ENCODE peak calls at places on chromosomes 4 and X, in seven cellular contexts. L is SK-N-SH, G is PC-3, W is HCT116, O is GM23248, V is OCI-LY7, U is GM23338. J is an unnamed sample.

GRCh38 chr4:155207534-155208257 is 740 bp upstream of the NPY2R start:
- DNase-seq in L (peak; percentile 47), G (peak; percentile 64), W (no peak), O (no peak), V (no peak), U (peak; percentile 76), J (peak; percentile 30)

GRCh38 chr4:73452953-73453700 is 17.1 kb downstream of the AFP start:
- DNase-seq in L (no peak), G (no peak), W (no peak), O (no peak), V (no peak), U (peak; percentile 68), J (peak; percentile 47)

GRCh38 chr4:18815081-18815778 is 793.7 kb upstream of the LCORL start:
- DNase-seq in L (no peak), G (no peak), W (no peak), O (no peak), V (no peak), U (peak; percentile 58), J (no peak)

GRCh38 chr4:110869114-110869513 is 246.2 kb upstream of the PITX2 start:
- DNase-seq in L (no peak), G (no peak), W (no peak), O (peak; percentile 91), V (no peak), U (no peak), J (no peak)

GRCh38 chr4:74266081-74266480 is 42.2 kb upstream of the EPGN start:
- DNase-seq in L (no peak), G (peak; percentile 68), W (no peak), O (peak; percentile 29), V (no peak), U (no peak), J (no peak)

GRCh38 chrX:65451663-65452062 is 82.9 kb downstream of the LAS1L start:
- DNase-seq in L (peak; percentile 9), G (peak; percentile 53), W (peak; percentile 6), O (peak; percentile 50), V (peak; percentile 64), U (peak; percentile 56), J (peak; percentile 48)

GRCh38 chrX:81229208-81229607 is 27.3 kb downstream of the SH3BGRL start:
- DNase-seq in L (no peak), G (no peak), W (no peak), O (no peak), V (no peak), U (no peak), J (no peak)

GRCh38 chrX:51614353-51614752 is 4.4 kb downstream of the CENPVL3 start:
- DNase-seq in L (peak; percentile 47), G (peak; percentile 61), W (peak; percentile 6), O (peak; percentile 76), V (peak; percentile 51), U (peak; percentile 70), J (peak; percentile 46)

GRCh38 chr4:20362148-20362547 is 110.4 kb downstream of the SLIT2 start:
- DNase-seq in L (no peak), G (no peak), W (no peak), O (no peak), V (no peak), U (peak; percentile 19), J (no peak)

GRCh38 chr4:100075056-100075455 is 115.2 kb downstream of the DDIT4L start:
- DNase-seq in L (no peak), G (peak; percentile 25), W (no peak), O (peak; percentile 24), V (no peak), U (no peak), J (no peak)

GRCh38 chr4:66465111-66465510 is 794.8 kb upstream of the EPHA5 start:
- DNase-seq in L (no peak), G (peak; percentile 50), W (no peak), O (no peak), V (no peak), U (no peak), J (no peak)

GRCh38 chrX:72663737-72664136 is 50.4 kb downstream of the PHKA1 start:
- DNase-seq in L (no peak), G (no peak), W (no peak), O (no peak), V (no peak), U (no peak), J (no peak)

GRCh38 chr4:6030679-6031078 is 12.4 kb upstream of the C4orf50 start:
- DNase-seq in L (no peak), G (no peak), W (no peak), O (no peak), V (no peak), U (no peak), J (no peak)

GRCh38 chr4:183721207-183722081 is 62.4 kb downstream of the TRAPPC11 start:
- DNase-seq in L (peak; percentile 74), G (no peak), W (no peak), O (peak; percentile 70), V (no peak), U (peak; percentile 67), J (peak; percentile 45)

GRCh38 chr4:18366762-18367358 is 345.3 kb upstream of the LCORL start:
- DNase-seq in L (peak; percentile 5), G (peak; percentile 48), W (no peak), O (peak; percentile 56), V (peak; percentile 39), U (peak; percentile 43), J (peak; percentile 63)

GRCh38 chr4:158255727-158256324 is 45.5 kb downstream of the TMEM144 start:
- DNase-seq in L (peak; percentile 34), G (peak; percentile 64), W (peak; percentile 36), O (peak; percentile 77), V (peak; percentile 30), U (peak; percentile 64), J (peak; percentile 64)

GRCh38 chr4:125313497-125313896 is 1.3 kb upstream of the FAT4 start:
- DNase-seq in L (peak; percentile 59), G (peak; percentile 88), W (peak; percentile 85), O (peak; percentile 91), V (peak; percentile 57), U (peak; percentile 94), J (peak; percentile 92)

GRCh38 chr4:189081831-189082230 is 858.8 kb upstream of the FRG1 start:
- DNase-seq in L (no peak), G (peak; percentile 43), W (no peak), O (peak; percentile 7), V (no peak), U (no peak), J (no peak)

GRCh38 chr4:80268081-80268823 is 1.8 kb downstream of the FGF5 start:
- DNase-seq in L (peak; percentile 20), G (no peak), W (no peak), O (peak; percentile 77), V (no peak), U (peak; percentile 56), J (peak; percentile 13)

GRCh38 chr4:39685990-39686389 is 11.9 kb upstream of the UBE2K start:
- DNase-seq in L (no peak), G (no peak), W (no peak), O (no peak), V (no peak), U (no peak), J (no peak)

GRCh38 chr4:39682133-39682532 is 15.8 kb upstream of the UBE2K start:
- DNase-seq in L (no peak), G (no peak), W (no peak), O (no peak), V (peak; percentile 22), U (no peak), J (no peak)

GRCh38 chr4:39689970-39690369 is 8.0 kb upstream of the UBE2K start:
- DNase-seq in L (no peak), G (no peak), W (no peak), O (no peak), V (no peak), U (no peak), J (no peak)

GRCh38 chr4:39686997-39687396 is 10.9 kb upstream of the UBE2K start:
- DNase-seq in L (no peak), G (no peak), W (no peak), O (no peak), V (no peak), U (no peak), J (no peak)
- H3K4me2 ChIP-seq in L (no peak overlapping the region), G (no peak overlapping the region), W (no peak overlapping the region), O (no peak overlapping the region), V (no peak overlapping the region), U (no peak overlapping the region), J (no peak overlapping the region)

GRCh38 chr4:15779336-15779735 is 1.2 kb downstream of the CD38 start:
- DNase-seq in L (peak; percentile 73), G (peak; percentile 52), W (no peak), O (peak; percentile 74), V (no peak), U (peak; percentile 81), J (peak; percentile 55)

GRCh38 chr4:15778742-15779231 is 659 bp downstream of the CD38 start:
- DNase-seq in L (no peak), G (no peak), W (no peak), O (peak; percentile 32), V (peak; percentile 90), U (peak; percentile 53), J (peak; percentile 18)

GRCh38 chr4:15776871-15777648 is 1.1 kb upstream of the CD38 start:
- DNase-seq in L (no peak), G (no peak), W (no peak), O (no peak), V (peak; percentile 94), U (no peak), J (no peak)

GRCh38 chr4:15777697-15778096 is 431 bp upstream of the CD38 start:
- DNase-seq in L (no peak), G (no peak), W (no peak), O (no peak), V (no peak), U (no peak), J (no peak)

GRCh38 chr4:15778191-15778741 is at the start of gene CD38:
- DNase-seq in L (peak; percentile 78), G (no peak), W (no peak), O (peak; percentile 41), V (peak; percentile 94), U (peak; percentile 64), J (peak; percentile 16)
- TF ChIP-seq EZH2phosphoT487 in L (no peak), G (no peak), W (no peak), O (no peak), V (no peak), U (no peak), J (no peak)

DNA sequence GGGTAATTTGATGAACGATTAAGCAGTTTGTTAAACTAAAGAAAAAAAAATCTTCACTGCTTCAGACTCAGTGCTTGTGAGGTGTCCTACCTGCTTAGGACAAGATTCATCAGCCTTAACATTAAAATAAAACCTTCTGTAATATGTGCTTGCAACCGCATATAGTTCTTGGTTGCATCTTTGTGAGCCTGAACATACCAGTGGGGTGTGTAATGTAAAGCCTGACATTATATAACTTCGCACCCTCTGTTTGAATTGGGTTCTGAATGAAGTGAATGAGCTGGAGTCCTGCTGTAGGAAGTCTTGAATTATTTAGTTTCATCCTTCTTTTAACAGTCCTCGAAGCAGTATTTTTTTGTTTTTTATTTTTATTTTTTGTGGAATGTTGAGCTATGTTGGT is 3.1 kb downstream of the KDM6A start:
- DNase-seq in L (no peak), G (peak; percentile 59), W (no peak), O (peak; percentile 42), V (no peak), U (no peak), J (no peak)
- H3K4me2 ChIP-seq in L (peak overlapping the region; percentile 84), G (peak overlapping the region; percentile 96), W (no peak overlapping the region), O (peak overlapping the region; percentile 98), V (peak overlapping the region; percentile 87), U (peak overlapping the region; percentile 96), J (peak overlapping the region; percentile 74)

DNA sequence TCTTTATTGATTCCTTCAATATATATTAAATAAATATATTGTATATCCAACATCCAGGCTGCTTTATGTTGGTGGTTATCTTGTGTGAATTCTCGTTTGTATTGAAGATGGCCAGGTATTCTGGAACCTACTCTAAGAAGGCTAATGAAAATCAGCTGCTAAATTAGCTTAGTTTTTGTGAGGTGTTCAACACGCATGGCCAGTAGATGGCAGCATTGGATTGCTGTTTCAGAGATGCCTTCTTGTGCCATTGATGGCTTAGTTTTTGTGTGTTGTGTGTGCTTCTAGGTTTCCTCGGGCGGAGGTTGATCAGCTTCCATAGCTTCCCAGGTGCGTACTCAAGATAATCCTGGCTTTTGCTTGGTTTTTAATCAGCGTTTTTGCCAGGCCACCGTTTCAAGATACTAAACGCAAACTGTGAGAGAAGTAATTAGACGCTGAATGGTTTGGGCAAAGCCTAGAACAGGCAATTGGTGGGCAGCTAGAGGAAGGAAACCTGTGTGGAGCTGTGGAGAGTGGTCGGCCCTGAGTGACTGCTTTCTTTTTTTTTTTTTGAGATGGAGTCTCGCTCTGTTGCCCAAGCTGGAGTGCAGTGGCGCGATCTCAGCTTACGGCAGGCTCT is 15.1 kb downstream of the NOCT start:
- DNase-seq in L (peak; percentile 67), G (peak; percentile 72), W (peak; percentile 61), O (peak; percentile 80), V (peak; percentile 86), U (peak; percentile 92), J (peak; percentile 86)
- TF ChIP-seq EZH2phosphoT487 in L (no peak), G (no peak), W (no peak), O (no peak), V (no peak), U (no peak), J (no peak)

J was measured in hepatocyte.